ENCODE peak calls at places on chromosomes 1 and 21, in six cellular contexts. A is psoas muscle; Z is A549; N is epithelial cell of prostate; F is RWPE1; V is CD4-positive, alpha-beta memory T cell. B is an unnamed sample.

GRCh38 chr1:6070450-6070974 is 24.8 kb downstream of the KCNAB2 start:
- DNase-seq in F (no peak), Z (no peak), N (no peak), V (no peak), A (no peak), B (no peak)

GRCh38 chr1:170460379-170460778 is 71.6 kb upstream of the GORAB start:
- DNase-seq in Z (no peak), N (no peak), V (no peak), F (no peak), A (no peak), B (no peak)

GRCh38 chr1:107572674-107573205 is 392.2 kb downstream of the VAV3 start:
- DNase-seq in N (peak), Z (peak), V (no peak), A (no peak), F (peak), B (no peak)

GRCh38 chr1:237760981-237761380 is 129.7 kb downstream of the ZP4 start:
- DNase-seq in A (no peak), F (peak), N (no peak), V (no peak), Z (no peak), B (no peak)

GRCh38 chr1:58248067-58248466 is 298.5 kb downstream of the OMA1 start:
- DNase-seq in F (no peak), Z (no peak), N (no peak), V (no peak), A (no peak), B (no peak)

GRCh38 chr1:40844079-40844478 is 18.1 kb downstream of the CITED4 start:
- DNase-seq in F (no peak), A (no peak), Z (no peak), V (no peak), N (no peak), B (no peak)

GRCh38 chr21:29523646-29524045 is 224.9 kb downstream of the BACH1 start:
- DNase-seq in F (no peak), Z (no peak), A (no peak), V (no peak), N (no peak), B (no peak)

GRCh38 chr1:41849211-41849759 is 69.4 kb downstream of the HIVEP3 start:
- DNase-seq in Z (no peak), N (no peak), A (no peak), F (no peak), V (no peak), B (no peak)

GRCh38 chr21:44286086-44286715 is 525 bp downstream of the AIRE start:
- DNase-seq in V (no peak), N (no peak), F (no peak), Z (no peak), A (no peak), B (no peak)

GRCh38 chr1:185608166-185608565 is 126.0 kb upstream of the HMCN1 start:
- DNase-seq in N (no peak), A (no peak), Z (no peak), V (no peak), F (no peak), B (peak)

GRCh38 chr1:97796716-97797115 is 124.1 kb downstream of the DPYD start:
- DNase-seq in N (no peak), Z (peak), V (no peak), A (no peak), F (no peak), B (no peak)

GRCh38 chr1:11746795-11747487 is 11.0 kb downstream of the AGTRAP start:
- DNase-seq in F (no peak), V (no peak), A (no peak), Z (no peak), N (no peak), B (no peak)

GRCh38 chr1:44368471-44369151 is 13.6 kb upstream of the ERI3 start:
- DNase-seq in F (no peak), A (no peak), Z (no peak), N (no peak), V (no peak), B (no peak)

GRCh38 chr1:171173069-171173468 is 12.0 kb upstream of the FMO2 start:
- DNase-seq in A (no peak), F (no peak), Z (no peak), N (no peak), V (no peak), B (no peak)

GRCh38 chr1:232221790-232222499 is 408.0 kb downstream of the SIPA1L2 start:
- DNase-seq in F (peak), V (no peak), N (peak), Z (peak), A (no peak), B (no peak)

GRCh38 chr1:183293856-183294255 is 107.8 kb downstream of the LAMC2 start:
- DNase-seq in Z (no peak), A (no peak), N (no peak), V (no peak), F (no peak), B (no peak)

GRCh38 chr1:201119826-201120225 is 7.2 kb downstream of the ASCL5 start:
- DNase-seq in V (no peak), Z (no peak), A (no peak), F (no peak), N (no peak), B (no peak)

GRCh38 chr1:10640079-10640578 is 156.3 kb downstream of the CASZ1 start:
- DNase-seq in F (no peak), Z (no peak), V (no peak), A (no peak), N (no peak), B (no peak)

GRCh38 chr1:95496307-95496706 is 262.3 kb downstream of the RWDD3 start:
- DNase-seq in F (no peak), N (no peak), A (no peak), Z (no peak), V (no peak), B (no peak)

GRCh38 chr1:59007820-59008598 is 224.2 kb upstream of the JUN start:
- DNase-seq in F (no peak), A (no peak), N (no peak), Z (no peak), V (no peak), B (no peak)

GRCh38 chr1:243844186-243844585 is 5.9 kb downstream of the AKT3 start:
- DNase-seq in N (no peak), Z (no peak), V (no peak), A (no peak), F (no peak), B (no peak)

GRCh38 chr1:243845888-243846287 is 4.2 kb downstream of the AKT3 start:
- DNase-seq in V (no peak), F (no peak), Z (no peak), N (no peak), A (no peak), B (no peak)

GRCh38 chr1:243841507-243841906 is 8.5 kb downstream of the AKT3 start:
- DNase-seq in Z (no peak), N (no peak), V (no peak), F (no peak), A (no peak), B (no peak)

GRCh38 chr1:243842978-243843490 is 7.0 kb downstream of the AKT3 start:
- DNase-seq in V (no peak), A (no peak), N (no peak), Z (peak), F (no peak), B (peak)

GRCh38 chr1:243842154-243842553 is 7.9 kb downstream of the AKT3 start:
- DNase-seq in Z (no peak), N (no peak), A (no peak), F (no peak), V (peak), B (no peak)
- H3K27ac ChIP-seq in Z (peak), N (no peak), A (no peak), F (no peak), V (no peak), B (peak)

DNA sequence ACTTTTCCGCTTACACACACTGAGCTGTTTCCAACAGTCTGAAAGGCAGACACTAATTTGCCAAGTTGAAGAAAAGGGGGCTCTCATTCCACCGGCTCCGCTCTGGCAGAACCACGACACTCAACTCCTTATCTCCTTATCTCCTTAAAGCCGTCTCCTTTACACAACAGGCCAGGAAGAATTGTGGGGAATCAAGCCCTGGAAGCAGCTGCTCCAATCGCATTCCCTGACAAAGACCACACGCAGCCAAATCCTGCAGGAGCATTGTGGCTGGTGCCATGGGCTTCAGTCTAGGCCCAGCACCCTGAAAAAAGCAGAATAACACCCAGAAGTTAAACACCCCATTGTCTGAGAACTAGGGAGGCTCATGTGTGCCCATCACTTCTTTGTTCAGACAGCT is 24.1 kb downstream of the SUSD4 start:
- DNase-seq in A (no peak), Z (no peak), F (no peak), N (no peak), V (no peak), B (no peak)
- H3K27ac ChIP-seq in A (no peak), Z (no peak), F (no peak), N (no peak), V (no peak), B (no peak)

GRCh38 chr1:216903389-216903754 is 180.1 kb upstream of the ESRRG start:
- DNase-seq in N (peak), V (no peak), A (no peak), Z (no peak), F (peak), B (peak)

GRCh38 chr1:216902669-216903388 is 179.6 kb upstream of the ESRRG start:
- DNase-seq in A (no peak), N (peak), Z (no peak), V (no peak), F (peak), B (no peak)

GRCh38 chr1:216905052-216905580 is 181.9 kb upstream of the ESRRG start:
- DNase-seq in Z (no peak), A (no peak), N (no peak), V (no peak), F (no peak), B (no peak)

GRCh38 chr1:216905781-216906180 is 182.6 kb upstream of the ESRRG start:
- DNase-seq in F (no peak), A (no peak), N (no peak), V (no peak), Z (no peak), B (no peak)

GRCh38 chr1:216904457-216904856 is 181.2 kb upstream of the ESRRG start:
- DNase-seq in Z (no peak), A (no peak), N (no peak), F (no peak), V (no peak), B (no peak)
- H3K27ac ChIP-seq in Z (no peak), A (no peak), N (peak), F (no peak), V (no peak), B (no peak)

GRCh38 chr1:116330342-116330652 is 42.7 kb upstream of the ATP1A1 start:
- DNase-seq in N (no peak), F (no peak), A (no peak), Z (no peak), V (no peak), B (peak)

GRCh38 chr1:116329524-116330341 is 43.3 kb upstream of the ATP1A1 start:
- DNase-seq in N (no peak), Z (no peak), V (no peak), A (no peak), F (no peak), B (no peak)

GRCh38 chr1:116330846-116331245 is 42.2 kb upstream of the ATP1A1 start:
- DNase-seq in F (no peak), Z (no peak), N (no peak), A (no peak), V (no peak), B (no peak)

GRCh38 chr1:116326486-116326885 is 46.6 kb upstream of the ATP1A1 start:
- DNase-seq in Z (no peak), V (no peak), F (no peak), N (no peak), A (no peak), B (no peak)

GRCh38 chr1:116328671-116329070 is 44.4 kb upstream of the ATP1A1 start:
- DNase-seq in F (no peak), Z (no peak), N (no peak), A (no peak), V (no peak), B (no peak)
- H3K27ac ChIP-seq in F (no peak), Z (no peak), N (no peak), A (no peak), V (no peak), B (no peak)

B was measured in brain microvascular endothelial cell.